ENCODE peak calls at places on chromosomes 4 and X, in eight cellular contexts. V, P, J, K, D, L, S and R are unnamed samples.

GRCh38 chr4:84596826-84597225 is 13.9 kb downstream of the CDS1 start:
- DNase-seq in V (no peak), P (no peak), J (no peak), K (no peak), D (no peak), L (no peak), S (peak), R (no peak)

GRCh38 chr4:72194046-72194445 is 162.2 kb downstream of the NPFFR2 start:
- DNase-seq in V (no peak), P (no peak), J (no peak), K (no peak), D (no peak), L (no peak), S (no peak), R (no peak)

GRCh38 chr4:4880492-4880891 is 21.0 kb downstream of the MSX1 start:
- DNase-seq in V (no peak), P (no peak), J (no peak), K (no peak), D (no peak), L (no peak), S (no peak), R (no peak)

GRCh38 chr4:152014280-152014679 is 253.5 kb upstream of the GATB start:
- DNase-seq in V (no peak), P (no peak), J (no peak), K (no peak), D (no peak), L (no peak), S (no peak), R (no peak)

GRCh38 chr4:3442959-3443749 is 1.4 kb downstream of the HGFAC start:
- DNase-seq in V (peak), P (peak), J (peak), K (no peak), D (peak), L (no peak), S (no peak), R (peak)

GRCh38 chr4:85919488-85919887 is 440.4 kb downstream of the MAPK10 start:
- DNase-seq in V (no peak), P (no peak), J (no peak), K (no peak), D (no peak), L (no peak), S (no peak), R (no peak)

GRCh38 chr4:141131738-141132688 is 1.3 kb downstream of the RNF150 start:
- DNase-seq in V (peak), P (no peak), J (peak), K (no peak), D (peak), L (peak), S (no peak), R (no peak)

GRCh38 chr4:52822583-52823477 is 39.3 kb upstream of the RASL11B start:
- DNase-seq in V (no peak), P (peak), J (no peak), K (no peak), D (peak), L (no peak), S (peak), R (no peak)

GRCh38 chr4:183444953-183445543 is 612 bp downstream of the CDKN2AIP start:
- DNase-seq in V (peak), P (peak), J (peak), K (no peak), D (peak), L (peak), S (peak), R (no peak)

GRCh38 chrX:14027031-14027430 is 2.7 kb downstream of the GEMIN8 start:
- DNase-seq in V (no peak), P (peak), J (peak), K (no peak), D (no peak), L (no peak), S (peak), R (no peak)

GRCh38 chrX:153568612-153569011 is 30.3 kb downstream of the CCNQ start:
- DNase-seq in V (no peak), P (no peak), J (no peak), K (no peak), D (no peak), L (no peak), S (no peak), R (no peak)

GRCh38 chr4:138910201-138910913 is 105.2 kb upstream of the NOCT start:
- DNase-seq in V (no peak), P (peak), J (peak), K (no peak), D (peak), L (no peak), S (peak), R (no peak)

GRCh38 chr4:57124145-57124544 is 14.0 kb upstream of the IGFBP7 start:
- DNase-seq in V (no peak), P (no peak), J (peak), K (no peak), D (no peak), L (no peak), S (no peak), R (no peak)

GRCh38 chrX:151997539-151997938 is 23.1 kb upstream of the GABRE start:
- DNase-seq in V (no peak), P (no peak), J (no peak), K (no peak), D (no peak), L (no peak), S (no peak), R (no peak)

GRCh38 chr4:23572382-23572781 is 317.5 kb downstream of the PPARGC1A start:
- DNase-seq in V (no peak), P (no peak), J (no peak), K (no peak), D (no peak), L (no peak), S (no peak), R (no peak)

GRCh38 chrX:40908857-40909475 is 173.6 kb upstream of the MED14 start:
- DNase-seq in V (no peak), P (peak), J (no peak), K (no peak), D (peak), L (no peak), S (peak), R (no peak)

GRCh38 chrX:49760288-49760885 is 64.6 kb upstream of the PAGE1 start:
- DNase-seq in V (no peak), P (no peak), J (no peak), K (no peak), D (no peak), L (no peak), S (no peak), R (no peak)

GRCh38 chrX:49756692-49757091 is 60.9 kb upstream of the PAGE1 start:
- DNase-seq in V (no peak), P (no peak), J (no peak), K (no peak), D (no peak), L (no peak), S (no peak), R (no peak)

GRCh38 chrX:49767231-49767630 is 61.9 kb upstream of the PAGE4 start:
- DNase-seq in V (no peak), P (peak), J (no peak), K (no peak), D (no peak), L (no peak), S (no peak), R (no peak)

GRCh38 chrX:49761481-49761880 is 65.7 kb upstream of the PAGE1 start:
- DNase-seq in V (peak), P (peak), J (no peak), K (no peak), D (peak), L (no peak), S (peak), R (no peak)

DNA sequence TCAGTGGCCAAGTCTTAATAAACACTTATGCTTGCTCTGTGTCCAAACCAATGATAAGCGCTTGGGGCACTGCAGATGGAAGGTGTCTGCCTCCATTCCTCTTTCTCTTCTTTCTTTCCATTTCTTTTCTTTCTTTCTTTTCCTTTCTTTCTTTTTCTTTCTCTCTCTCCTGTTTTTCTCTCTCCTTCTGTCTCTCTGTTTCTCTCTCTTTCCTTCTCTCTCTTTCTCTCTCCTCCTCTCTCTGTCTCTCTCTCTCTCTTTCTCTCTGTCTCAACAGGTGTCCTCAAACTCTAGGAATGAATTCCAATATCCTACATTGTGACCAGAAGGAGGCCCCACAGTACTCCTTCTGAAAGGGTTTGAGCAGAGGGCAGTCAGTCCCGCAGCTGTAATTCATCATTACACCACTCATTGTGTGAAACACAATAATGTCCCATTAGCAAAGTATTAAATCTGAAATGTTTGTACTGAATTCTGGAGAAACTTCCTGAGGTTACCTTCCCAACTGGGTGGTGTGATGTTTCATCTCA is 66.5 kb upstream of the PAGE1 start:
- DNase-seq in V (no peak), P (no peak), J (no peak), K (no peak), D (no peak), L (no peak), S (no peak), R (no peak)
- TF ChIP-seq CTCF in V (no peak), P (no peak), J (no peak), K (no peak), D (no peak), L (no peak), S (no peak), R (no peak)

DNA sequence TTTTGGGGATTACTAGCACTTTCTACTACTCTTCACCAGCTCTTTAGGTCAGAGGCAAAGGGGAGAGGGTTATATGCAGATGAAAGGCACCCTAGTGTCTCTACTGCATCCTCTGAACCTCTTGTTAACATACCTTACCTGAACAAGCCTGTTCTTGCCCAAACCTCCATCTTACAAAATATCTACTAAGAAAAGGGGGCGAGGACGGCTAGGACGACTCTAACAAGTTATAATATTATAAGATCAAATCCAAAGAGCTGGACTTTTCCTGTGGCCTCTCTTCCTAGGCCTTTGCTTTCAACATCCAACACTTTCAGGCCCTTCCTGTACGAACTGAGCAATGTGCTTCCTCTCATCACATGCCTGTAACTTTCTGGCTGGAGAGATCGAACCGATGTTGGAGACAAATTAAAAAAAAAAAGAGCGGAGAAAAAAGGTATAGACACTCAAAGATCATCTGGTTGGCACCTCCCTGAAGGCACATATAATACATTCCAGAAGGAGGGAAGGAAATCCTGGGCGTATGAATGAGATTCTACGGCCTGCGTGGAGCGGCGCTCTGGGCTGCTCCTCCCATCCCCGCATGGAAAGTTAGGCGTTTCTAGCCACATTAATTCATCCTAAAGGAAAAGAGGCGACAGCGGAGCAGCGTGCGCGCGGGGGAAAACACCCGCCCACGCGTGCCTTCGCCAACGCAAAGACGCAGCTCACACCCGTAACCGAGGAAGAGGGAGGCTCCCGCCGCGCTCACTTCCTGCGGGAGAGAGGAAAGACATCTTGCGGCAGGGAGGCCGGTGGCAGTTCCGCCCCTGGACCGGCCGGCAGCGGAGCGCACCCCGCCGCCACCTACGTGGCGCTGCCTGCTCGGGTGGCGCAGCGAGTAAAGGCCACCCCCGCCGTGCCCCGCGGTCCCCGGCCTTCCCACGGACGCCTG is 803 bp downstream of the PRDM5 start:
- DNase-seq in V (peak), P (peak), J (peak), K (no peak), D (peak), L (peak), S (peak), R (no peak)
- TF ChIP-seq CTCF in V (no peak), P (no peak), J (no peak), K (no peak), D (no peak), L (no peak), S (no peak), R (no peak)

GRCh38 chrX:16436348-16437188 is 213.4 kb upstream of the S100G start:
- DNase-seq in V (peak), P (peak), J (peak), K (no peak), D (peak), L (peak), S (peak), R (no peak)
- TF ChIP-seq CTCF in V (peak), P (peak), J (peak), K (peak), D (peak), L (peak), S (peak), R (peak)

GRCh38 chr4:123583043-123583442 is 186.4 kb downstream of the SPRY1 start:
- DNase-seq in V (no peak), P (no peak), J (no peak), K (no peak), D (no peak), L (no peak), S (peak), R (no peak)

GRCh38 chr4:123579961-123580360 is 183.4 kb downstream of the SPRY1 start:
- DNase-seq in V (no peak), P (no peak), J (no peak), K (no peak), D (no peak), L (no peak), S (no peak), R (no peak)

GRCh38 chr4:123578276-123579014 is 181.8 kb downstream of the SPRY1 start:
- DNase-seq in V (no peak), P (no peak), J (no peak), K (no peak), D (no peak), L (no peak), S (no peak), R (no peak)

GRCh38 chr4:123581802-123582201 is 185.2 kb downstream of the SPRY1 start:
- DNase-seq in V (no peak), P (no peak), J (no peak), K (no peak), D (no peak), L (no peak), S (no peak), R (no peak)

GRCh38 chr4:123580981-123581664 is 184.5 kb downstream of the SPRY1 start:
- DNase-seq in V (no peak), P (no peak), J (peak), K (no peak), D (no peak), L (no peak), S (no peak), R (no peak)
- TF ChIP-seq CTCF in V (no peak), P (no peak), J (no peak), K (no peak), D (no peak), L (no peak), S (no peak), R (no peak)

GRCh38 chrX:4277122-4277521 is 563.7 kb upstream of the PRKX start:
- DNase-seq in V (no peak), P (no peak), J (no peak), K (no peak), D (no peak), L (no peak), S (no peak), R (no peak)
- TF ChIP-seq CTCF in V (no peak), P (no peak), J (no peak), K (no peak), D (no peak), L (no peak), S (no peak), R (no peak)

GRCh38 chr4:15870921-15871664 is 67.4 kb downstream of the FGFBP1 start:
- DNase-seq in V (no peak), P (no peak), J (no peak), K (no peak), D (no peak), L (no peak), S (no peak), R (no peak)

GRCh38 chr4:15868816-15869413 is 69.6 kb downstream of the FGFBP1 start:
- DNase-seq in V (no peak), P (no peak), J (no peak), K (no peak), D (no peak), L (no peak), S (no peak), R (no peak)

GRCh38 chr4:15870079-15870478 is 68.5 kb downstream of the FGFBP1 start:
- DNase-seq in V (no peak), P (no peak), J (no peak), K (no peak), D (no peak), L (no peak), S (no peak), R (no peak)

GRCh38 chr4:15864771-15865566 is 73.6 kb downstream of the FGFBP1 start:
- DNase-seq in V (no peak), P (no peak), J (no peak), K (no peak), D (no peak), L (no peak), S (no peak), R (no peak)

DNA sequence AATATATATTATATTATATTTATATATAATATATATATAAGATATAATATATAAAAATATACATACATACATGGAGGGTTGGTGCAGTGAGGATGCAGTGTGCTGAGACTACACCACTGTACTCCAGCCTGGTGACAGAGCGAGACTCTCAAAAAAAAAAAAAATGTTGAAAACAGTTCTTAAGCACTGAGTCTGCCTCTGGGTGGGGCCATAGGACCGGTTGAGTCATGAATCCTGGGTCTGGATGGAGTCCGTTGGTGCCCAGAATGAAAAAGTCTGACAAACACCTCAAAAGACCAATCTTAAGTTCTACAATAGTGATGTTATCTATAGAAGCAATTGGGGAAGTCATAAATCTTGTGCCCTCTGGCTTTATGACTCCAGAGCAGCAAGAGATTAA is 70.5 kb downstream of the FGFBP1 start:
- DNase-seq in V (no peak), P (peak), J (peak), K (no peak), D (no peak), L (no peak), S (peak), R (no peak)
- TF ChIP-seq CTCF in V (no peak), P (no peak), J (peak), K (no peak), D (no peak), L (no peak), S (no peak), R (no peak)

DNA sequence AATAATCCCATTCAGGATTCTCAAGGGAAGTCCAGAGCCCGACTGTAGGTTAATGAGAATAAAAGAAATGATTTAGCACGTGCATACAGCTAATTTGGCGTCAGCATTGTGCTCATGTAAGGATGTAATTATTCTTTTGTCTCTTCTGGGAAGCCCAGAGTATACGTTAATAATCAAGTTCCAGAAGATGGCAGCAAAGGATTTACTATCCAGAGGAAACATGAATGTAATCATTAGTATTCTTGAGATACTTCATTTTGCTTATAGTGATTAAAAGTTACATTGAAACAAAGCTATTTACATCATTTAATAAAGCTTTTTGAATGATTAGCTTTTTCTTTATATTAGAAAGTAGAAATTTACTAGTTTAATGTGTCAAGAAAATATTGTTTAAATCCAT is 27.1 kb upstream of the MAP9 start:
- DNase-seq in V (no peak), P (peak), J (no peak), K (no peak), D (peak), L (no peak), S (peak), R (no peak)
- TF ChIP-seq CTCF in V (no peak), P (peak), J (peak), K (no peak), D (peak), L (no peak), S (peak), R (peak)

GRCh38 chr4:96786306-96786705 is 946.4 kb downstream of the PDHA2 start:
- DNase-seq in V (no peak), P (no peak), J (no peak), K (no peak), D (no peak), L (no peak), S (no peak), R (no peak)

GRCh38 chr4:96784336-96784735 is 944.4 kb downstream of the PDHA2 start:
- DNase-seq in V (no peak), P (no peak), J (no peak), K (no peak), D (no peak), L (no peak), S (no peak), R (no peak)

GRCh38 chr4:96787766-96788165 is 947.9 kb downstream of the PDHA2 start:
- DNase-seq in V (no peak), P (no peak), J (no peak), K (no peak), D (no peak), L (no peak), S (no peak), R (no peak)
- TF ChIP-seq CTCF in V (no peak), P (no peak), J (no peak), K (no peak), D (no peak), L (no peak), S (no peak), R (no peak)

GRCh38 chrX:47723083-47723482 is 64.1 kb upstream of the UXT start:
- DNase-seq in V (no peak), P (no peak), J (no peak), K (no peak), D (no peak), L (no peak), S (no peak), R (no peak)

GRCh38 chrX:47722260-47722659 is 63.3 kb upstream of the UXT start:
- DNase-seq in V (no peak), P (no peak), J (no peak), K (no peak), D (no peak), L (no peak), S (no peak), R (no peak)

GRCh38 chrX:47723689-47724088 is 64.7 kb upstream of the UXT start:
- DNase-seq in V (peak), P (no peak), J (no peak), K (no peak), D (no peak), L (no peak), S (no peak), R (no peak)
- TF ChIP-seq CTCF in V (no peak), P (no peak), J (no peak), K (no peak), D (no peak), L (no peak), S (no peak), R (no peak)

DNA sequence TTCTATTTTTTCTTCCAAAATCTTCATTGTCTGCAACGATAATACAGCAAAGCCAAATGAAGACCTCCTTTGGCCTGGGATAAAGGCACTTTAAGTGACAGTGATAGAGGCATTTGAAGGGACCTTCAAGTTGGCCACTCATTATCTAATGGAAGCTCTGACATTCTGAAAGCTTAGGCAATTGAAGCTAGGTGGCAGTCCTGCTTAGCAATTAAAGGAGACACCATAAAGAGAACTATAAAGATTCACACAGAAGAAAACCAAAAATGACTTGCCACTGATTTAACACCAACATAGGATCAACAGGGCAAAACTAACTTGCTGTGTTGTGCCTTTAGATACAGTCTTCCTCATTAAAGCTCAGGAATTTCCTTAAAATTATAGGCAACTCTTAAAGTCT is 103.3 kb upstream of the TSPAN7 start:
- DNase-seq in V (no peak), P (peak), J (no peak), K (no peak), D (no peak), L (no peak), S (peak), R (no peak)
- TF ChIP-seq CTCF in V (no peak), P (no peak), J (peak), K (no peak), D (no peak), L (no peak), S (peak), R (peak)